ENCODE peak calls at places on chromosomes 4 and X, in six cellular contexts. M is uterus, N is erythroblast, H is A549, J is right lobe of liver, C is transverse colon. X is an unnamed sample.

GRCh38 chr4:123744664-123745290 is 348.2 kb downstream of the SPRY1 start:
- DNase-seq in M (peak), N (no peak), H (no peak), J (no peak), C (no peak), X (no peak)

GRCh38 chr4:87580057-87580456 is 28.3 kb upstream of the DSPP start:
- DNase-seq in M (no peak), N (no peak), H (no peak), J (no peak), C (no peak), X (no peak)

GRCh38 chrX:67720344-67720743 is 176.5 kb downstream of the AR start:
- DNase-seq in M (peak), N (no peak), H (no peak), J (no peak), C (no peak), X (no peak)

GRCh38 chrX:5829469-5829868 is 399.2 kb downstream of the NLGN4X start:
- DNase-seq in M (no peak), N (no peak), H (no peak), J (no peak), C (no peak), X (no peak)

GRCh38 chr4:76011018-76011670 is 3.8 kb upstream of the CXCL9 start:
- DNase-seq in M (no peak), N (no peak), H (no peak), J (no peak), C (no peak), X (no peak)

GRCh38 chr4:37431417-37431743 is 186.8 kb downstream of the NWD2 start:
- DNase-seq in M (no peak), N (no peak), H (peak), J (no peak), C (no peak), X (no peak)

GRCh38 chr4:86633854-86634253 is 39.7 kb downstream of the PTPN13 start:
- DNase-seq in M (no peak), N (no peak), H (no peak), J (no peak), C (no peak), X (no peak)

GRCh38 chrX:23937100-23937499 is 29.3 kb downstream of the CXorf58 start:
- DNase-seq in M (no peak), N (no peak), H (peak), J (no peak), C (no peak), X (no peak)

GRCh38 chr4:1087371-1087770 is 26.0 kb downstream of the RNF212 start:
- DNase-seq in M (no peak), N (no peak), H (no peak), J (no peak), C (no peak), X (no peak)

GRCh38 chr4:5758741-5759140 is 47.7 kb downstream of the EVC start:
- DNase-seq in M (no peak), N (no peak), H (peak), J (no peak), C (no peak), X (peak)

GRCh38 chr4:45629717-45630116 is 494.1 kb downstream of the GABRG1 start:
- DNase-seq in M (no peak), N (no peak), H (no peak), J (no peak), C (no peak), X (no peak)

GRCh38 chr4:53100801-53101581 is 238.9 kb downstream of the RASL11B start:
- DNase-seq in M (no peak), N (no peak), H (no peak), J (no peak), C (no peak), X (no peak)

GRCh38 chr4:134174271-134174670 is 27.3 kb downstream of the PABPC4L start:
- DNase-seq in M (no peak), N (no peak), H (no peak), J (no peak), C (no peak), X (no peak)

GRCh38 chr4:10122236-10122932 is 5.8 kb upstream of the WDR1 start:
- DNase-seq in M (no peak), N (no peak), H (no peak), J (no peak), C (no peak), X (no peak)

GRCh38 chr4:126611900-126612299 is 1020.9 kb upstream of the INTU start:
- DNase-seq in M (no peak), N (no peak), H (no peak), J (no peak), C (no peak), X (no peak)

GRCh38 chr4:48651869-48652447 is 128.1 kb downstream of the FRYL start:
- DNase-seq in M (no peak), N (no peak), H (no peak), J (no peak), C (no peak), X (no peak)

GRCh38 chr4:78692815-78693156 is 83.4 kb upstream of the BMP2K start:
- DNase-seq in M (no peak), N (peak), H (no peak), J (no peak), C (no peak), X (no peak)

GRCh38 chrX:97026406-97026805 is 142.7 kb downstream of the RPA4 start:
- DNase-seq in M (no peak), N (peak), H (peak), J (no peak), C (no peak), X (no peak)

GRCh38 chrX:87140800-87141483 is 376.7 kb upstream of the KLHL4 start:
- DNase-seq in M (no peak), N (no peak), H (no peak), J (no peak), C (no peak), X (no peak)

GRCh38 chr4:67080158-67080557 is 465.1 kb downstream of the CENPC start:
- DNase-seq in M (no peak), N (no peak), H (no peak), J (no peak), C (no peak), X (no peak)

GRCh38 chr4:26782830-26783202 is 77.8 kb upstream of the STIM2 start:
- DNase-seq in M (no peak), N (peak), H (no peak), J (no peak), C (no peak), X (no peak)

DNA sequence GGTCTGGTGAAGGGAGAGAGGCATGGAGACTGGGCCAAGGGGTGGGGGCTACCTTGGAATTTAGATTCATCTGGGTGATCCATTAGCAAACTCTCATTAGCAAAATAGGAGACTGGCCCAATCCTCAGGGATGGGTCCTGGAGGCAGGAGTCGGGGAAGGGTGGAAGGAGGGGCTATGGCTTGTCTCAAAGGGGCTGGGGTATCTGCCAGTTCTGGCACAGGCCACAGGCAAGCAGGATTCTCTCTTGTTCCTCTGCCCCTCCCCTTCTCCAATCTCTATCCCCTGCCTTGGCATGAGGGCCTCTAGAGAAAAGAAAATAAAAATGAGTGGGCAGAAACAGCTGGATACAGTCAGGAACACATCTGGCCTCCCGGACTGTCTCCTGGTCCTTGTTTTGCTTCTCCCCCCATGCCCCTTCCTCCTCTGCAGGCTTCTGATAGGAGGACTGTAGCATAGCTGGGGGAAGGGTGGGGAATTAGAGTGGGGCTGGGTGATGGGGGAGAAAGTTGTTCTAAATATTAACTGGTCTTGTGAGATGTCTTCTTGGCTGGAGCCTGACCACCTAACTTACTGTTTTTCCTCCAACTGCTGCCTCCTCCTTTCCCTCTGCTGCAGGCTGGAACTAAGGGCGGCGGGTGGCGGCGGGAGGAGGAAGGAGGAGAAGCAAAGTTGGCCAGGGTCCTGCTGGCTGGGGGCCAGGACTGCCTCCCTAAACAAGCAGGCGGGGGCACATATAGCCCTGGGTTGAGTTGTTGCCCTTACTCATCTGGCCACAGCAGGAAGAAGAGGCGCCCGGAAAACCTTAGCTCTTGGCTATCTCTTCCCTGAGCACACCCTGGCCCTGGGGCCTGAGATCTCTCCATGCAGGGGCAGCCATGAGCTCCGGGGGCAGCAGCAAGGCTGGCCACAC is 53.3 kb upstream of the LAS1L start:
- DNase-seq in M (peak), N (peak), H (peak), J (peak), C (peak), X (peak)
- TF ChIP-seq POLR2A in M (peak), N (peak), H (no peak), J (no peak), C (no peak), X (no peak)

GRCh38 chr4:7042697-7043464 is at the start of gene TADA2B:
- DNase-seq in M (peak), N (peak), H (peak), J (peak), C (peak), X (peak)
- TF ChIP-seq POLR2A in M (no peak), N (no peak), H (peak), J (no peak), C (no peak), X (no peak)

DNA sequence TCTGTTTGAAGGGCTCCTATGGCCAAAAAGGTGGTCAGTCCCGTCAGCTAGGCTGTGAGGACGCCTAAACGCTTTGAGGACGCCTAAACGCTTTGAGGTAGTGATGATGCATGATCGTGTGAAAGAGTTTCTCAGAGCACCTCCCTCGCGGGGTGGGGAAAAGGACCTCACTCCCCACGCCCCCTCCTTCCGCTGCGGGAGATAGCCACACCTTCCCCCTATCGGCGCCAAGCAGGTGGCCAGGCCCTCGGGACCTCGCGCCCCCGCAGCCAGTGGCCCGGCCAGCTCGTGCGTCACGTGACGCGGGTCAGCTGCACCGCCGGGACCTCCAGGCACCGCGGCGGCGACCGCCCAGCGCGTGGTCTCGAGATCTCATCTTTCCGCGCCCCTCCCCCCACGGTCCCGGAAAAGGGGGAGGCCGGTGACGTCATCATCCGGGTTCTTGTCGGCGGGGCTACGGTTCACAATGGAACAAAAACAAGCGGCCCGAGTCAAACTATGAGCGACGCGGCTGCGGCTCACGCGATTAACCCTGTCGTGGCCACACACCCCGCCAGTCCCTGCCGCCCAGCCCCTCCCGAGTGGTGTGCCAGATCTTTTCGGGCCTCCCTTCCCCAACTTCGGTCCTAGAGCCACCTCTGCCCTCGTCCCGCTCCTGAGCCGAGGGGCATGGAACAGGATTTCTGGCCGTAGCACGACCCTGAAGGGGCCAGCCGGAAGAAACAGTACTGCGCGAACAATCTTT is 713 bp upstream of the USP9X start:
- DNase-seq in M (peak), N (peak), H (peak), J (peak), C (peak), X (peak)
- TF ChIP-seq POLR2A in M (peak), N (peak), H (peak), J (peak), C (peak), X (peak)

DNA sequence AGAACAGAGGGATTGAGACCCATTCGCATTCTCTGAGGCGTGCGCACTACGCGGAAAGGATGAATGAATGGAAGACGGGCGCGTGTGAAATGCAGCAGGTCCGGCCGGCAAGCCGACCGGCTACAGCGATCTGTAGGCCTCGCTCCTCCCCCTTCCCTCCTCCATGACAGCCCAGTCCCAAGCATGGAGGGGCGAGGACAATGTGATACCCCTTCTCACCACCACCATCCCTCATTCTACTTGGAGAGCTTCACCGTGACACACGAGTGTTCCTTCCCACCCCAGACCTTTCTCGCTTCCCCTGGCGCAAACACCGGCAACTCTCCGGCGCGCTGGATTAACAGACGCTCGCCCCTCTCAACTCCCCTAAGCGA is 815 bp downstream of the EIF4E start:
- DNase-seq in M (peak), N (peak), H (peak), J (peak), C (peak), X (peak)
- TF ChIP-seq POLR2A in M (no peak), N (no peak), H (peak), J (no peak), C (no peak), X (no peak)

DNA sequence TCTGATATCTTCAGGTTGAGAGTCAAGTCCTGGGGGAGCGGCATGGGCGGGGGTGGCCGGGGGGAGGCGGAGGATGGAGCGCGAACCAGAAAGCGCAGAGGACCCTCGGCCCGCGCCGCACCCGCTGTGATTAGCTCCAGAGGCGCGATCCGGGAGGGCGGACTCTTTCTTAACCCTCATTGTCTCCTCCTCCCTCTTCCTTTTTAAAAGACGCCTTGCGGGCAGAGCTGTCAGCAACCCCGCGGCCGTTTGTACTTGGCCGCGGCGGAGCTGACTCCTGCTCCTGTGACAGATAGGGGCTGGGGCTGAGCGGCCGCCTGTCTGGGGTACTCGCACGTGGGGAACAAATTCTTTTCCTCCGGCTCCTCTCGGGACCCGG is at the start of gene SHISA3:
- DNase-seq in M (no peak), N (no peak), H (no peak), J (no peak), C (peak), X (no peak)
- TF ChIP-seq POLR2A in M (no peak), N (no peak), H (no peak), J (no peak), C (no peak), X (no peak)

DNA sequence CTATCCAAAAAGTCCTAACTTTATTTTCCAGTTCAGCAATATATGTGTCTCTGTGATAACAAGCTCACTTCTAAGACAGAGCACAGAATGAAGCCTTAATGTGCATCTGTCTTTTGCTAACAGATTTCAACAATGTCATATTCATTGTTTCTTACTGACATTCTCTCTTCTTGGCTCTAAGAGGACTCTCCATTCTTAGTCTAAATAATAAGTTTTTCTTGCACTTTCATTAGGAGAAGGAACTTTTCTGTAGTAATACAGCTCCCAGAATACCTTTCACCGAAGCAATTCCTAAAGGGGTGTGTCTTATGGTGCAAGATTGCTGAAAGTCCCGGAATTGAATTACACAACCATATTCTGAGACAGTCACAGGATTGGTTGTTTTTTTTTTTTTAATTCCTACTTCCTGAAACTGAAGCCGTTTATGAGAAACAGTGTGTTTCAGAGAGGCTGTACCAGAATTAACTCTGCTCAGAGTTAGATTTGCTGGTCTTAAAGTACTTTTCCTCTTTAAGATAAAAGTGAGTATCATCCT is at the start of gene ALPK1:
- DNase-seq in M (no peak), N (peak), H (peak), J (no peak), C (no peak), X (no peak)
- TF ChIP-seq POLR2A in M (peak), N (peak), H (no peak), J (peak), C (peak), X (no peak)

DNA sequence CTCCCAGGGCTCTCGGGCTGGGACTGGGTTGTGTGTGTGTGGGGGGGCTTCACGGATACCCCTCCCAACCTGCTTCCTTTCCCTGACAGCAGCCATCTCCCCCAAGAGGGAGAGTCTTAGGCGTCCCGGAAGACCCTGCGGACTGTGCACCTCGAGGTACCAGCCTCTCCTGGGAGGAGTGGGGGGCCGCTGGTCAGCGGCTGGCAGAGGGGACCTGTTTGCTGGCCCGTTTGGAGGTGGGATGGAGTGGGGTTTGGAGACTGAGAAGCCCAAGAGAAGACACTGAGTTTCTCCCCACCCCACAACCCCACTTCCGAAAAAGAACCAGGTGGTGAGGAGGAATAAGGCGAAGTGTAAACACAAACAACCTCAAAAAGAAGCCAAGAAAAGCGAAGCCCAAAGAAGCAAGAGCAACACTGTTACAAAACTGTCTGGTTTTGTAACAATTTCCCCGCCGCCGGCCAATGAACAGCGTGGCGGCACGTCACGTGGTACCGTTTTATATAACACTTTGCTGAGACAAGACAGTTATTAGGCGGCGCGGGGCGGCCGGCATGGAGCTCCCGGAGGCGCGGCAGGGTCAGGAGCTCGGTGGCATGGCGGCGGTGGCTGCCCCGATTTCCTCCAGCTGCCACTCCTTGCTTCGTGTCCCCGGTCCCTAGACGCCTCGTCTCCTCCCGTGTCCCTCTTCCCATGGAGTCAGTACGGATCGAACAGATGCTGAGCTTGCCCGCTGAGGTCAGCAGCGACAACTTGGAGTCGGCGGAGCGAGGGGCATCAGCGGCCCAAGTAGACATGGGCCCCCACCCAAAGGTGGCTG is at the start of gene LONRF3:
- DNase-seq in M (peak), N (peak), H (peak), J (peak), C (peak), X (peak)
- TF ChIP-seq POLR2A in M (peak), N (no peak), H (peak), J (peak), C (peak), X (peak)